ENCODE peak calls at places on chromosomes 4 and X, in five cellular contexts. Y is CD4-positive, CD25-positive, alpha-beta regulatory T cell; A is right atrium auricular region; B is GM23248; I is endothelial cell of umbilical vein. Z is an unnamed sample. For H3K4me1 and H3K36me3, the result is how much of the 10 kb centered on the place peaks cover.

GRCh38 chr4:123351713-123352112 is 44.9 kb upstream of the SPRY1 start:
- DNase-seq in I (no peak), Y (no peak), A (no peak), B (no peak), Z (no peak)

GRCh38 chrX:13476384-13476783 is 93.0 kb upstream of the EGFL6 start:
- DNase-seq in B (no peak), Y (no peak), A (no peak), I (no peak), Z (no peak)

GRCh38 chr4:17763931-17764330 is 17.5 kb downstream of the FAM184B start:
- DNase-seq in B (no peak), A (no peak), Y (no peak), I (no peak), Z (no peak)

GRCh38 chr4:143302526-143302925 is 34.1 kb upstream of the GAB1 start:
- DNase-seq in B (peak), A (no peak), I (peak), Y (no peak), Z (peak)

GRCh38 chrX:13339607-13340006 is 19.8 kb upstream of the ATXN3L start:
- DNase-seq in A (no peak), Y (no peak), B (no peak), I (no peak), Z (no peak)

GRCh38 chr4:95264843-95265242 is 283.9 kb downstream of the UNC5C start:
- DNase-seq in A (no peak), Y (no peak), B (no peak), I (no peak), Z (no peak)

GRCh38 chr4:150160473-150160872 is 82.2 kb downstream of the DCLK2 start:
- DNase-seq in I (peak), A (no peak), Y (no peak), B (no peak), Z (no peak)

GRCh38 chrX:134545524-134545923 is 85.6 kb downstream of the HPRT1 start:
- DNase-seq in A (peak), I (no peak), B (no peak), Y (no peak), Z (no peak)

GRCh38 chrX:25144043-25144940 is 128.5 kb upstream of the ARX start:
- DNase-seq in A (peak), B (peak), I (peak), Y (peak), Z (peak)

GRCh38 chr4:83362492-83363329 is 28.1 kb upstream of the HPSE start:
- DNase-seq in B (peak), Y (peak), A (no peak), I (peak), Z (peak)

GRCh38 chr4:93659629-93660028 is 168.9 kb upstream of the ATOH1 start:
- DNase-seq in A (no peak), B (no peak), I (no peak), Y (no peak), Z (no peak)

GRCh38 chr4:151100517-151100916 is 1.1 kb downstream of the RPS3A start:
- DNase-seq in I (peak), Y (no peak), A (no peak), B (no peak), Z (no peak)

GRCh38 chr4:151835467-151835866 is 74.7 kb upstream of the GATB start:
- DNase-seq in Y (no peak), I (no peak), B (peak), A (no peak), Z (no peak)

GRCh38 chr4:153497988-153498967 is 32.1 kb downstream of the TMEM131L start:
- DNase-seq in A (no peak), B (peak), I (no peak), Y (no peak), Z (peak)

GRCh38 chr4:34289489-34289888 is 1954.8 kb downstream of the ARAP2 start:
- DNase-seq in B (peak), A (no peak), I (no peak), Y (no peak), Z (peak)

GRCh38 chr4:158236304-158237030 is 26.2 kb downstream of the TMEM144 start:
- DNase-seq in I (peak), A (no peak), B (peak), Y (no peak), Z (no peak)

GRCh38 chr4:6992728-6993655 is 50.2 kb upstream of the TADA2B start:
- DNase-seq in Y (no peak), I (no peak), B (peak), A (no peak), Z (peak)

GRCh38 chrX:109672239-109672638 is 47.3 kb upstream of the KCNE5 start:
- DNase-seq in I (no peak), B (peak), Y (no peak), A (no peak), Z (no peak)

DNA sequence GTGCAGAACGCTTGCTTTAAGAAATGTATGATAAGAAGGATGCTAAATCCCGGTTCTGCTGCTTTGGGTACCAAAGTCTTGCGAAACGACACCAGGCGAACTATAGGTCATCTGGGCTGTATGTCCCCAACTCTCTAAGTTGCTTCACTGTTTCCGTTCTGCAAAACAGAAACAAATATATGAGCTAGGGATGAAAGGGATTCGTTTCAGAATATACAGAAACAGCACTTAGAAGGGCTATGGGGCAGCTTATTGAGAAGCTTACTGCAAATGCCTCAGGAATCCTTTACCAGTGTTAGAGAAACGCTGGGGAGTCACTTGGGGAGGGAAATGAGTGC is 293 bp upstream of the LRCH2 start:
- DNase-seq in B (no peak), Y (no peak), I (no peak), A (no peak), Z (peak)
- H3K4me3 ChIP-seq in B (peak), Y (no peak), I (peak), A (peak), Z (peak)

GRCh38 chr4:56908206-56909082 is 744 bp downstream of the REST start:
- DNase-seq in Y (peak), B (peak), I (peak), A (peak), Z (peak)

GRCh38 chr4:56906534-56906933 is 1.2 kb upstream of the REST start:
- DNase-seq in B (no peak), I (no peak), Y (no peak), A (no peak), Z (peak)

GRCh38 chr4:56909083-56909981 is 1.6 kb downstream of the REST start:
- DNase-seq in B (peak), A (peak), Y (no peak), I (peak), Z (peak)

GRCh38 chr4:56907009-56907408 is 691 bp upstream of the REST start:
- DNase-seq in Y (peak), A (no peak), B (no peak), I (no peak), Z (no peak)

DNA sequence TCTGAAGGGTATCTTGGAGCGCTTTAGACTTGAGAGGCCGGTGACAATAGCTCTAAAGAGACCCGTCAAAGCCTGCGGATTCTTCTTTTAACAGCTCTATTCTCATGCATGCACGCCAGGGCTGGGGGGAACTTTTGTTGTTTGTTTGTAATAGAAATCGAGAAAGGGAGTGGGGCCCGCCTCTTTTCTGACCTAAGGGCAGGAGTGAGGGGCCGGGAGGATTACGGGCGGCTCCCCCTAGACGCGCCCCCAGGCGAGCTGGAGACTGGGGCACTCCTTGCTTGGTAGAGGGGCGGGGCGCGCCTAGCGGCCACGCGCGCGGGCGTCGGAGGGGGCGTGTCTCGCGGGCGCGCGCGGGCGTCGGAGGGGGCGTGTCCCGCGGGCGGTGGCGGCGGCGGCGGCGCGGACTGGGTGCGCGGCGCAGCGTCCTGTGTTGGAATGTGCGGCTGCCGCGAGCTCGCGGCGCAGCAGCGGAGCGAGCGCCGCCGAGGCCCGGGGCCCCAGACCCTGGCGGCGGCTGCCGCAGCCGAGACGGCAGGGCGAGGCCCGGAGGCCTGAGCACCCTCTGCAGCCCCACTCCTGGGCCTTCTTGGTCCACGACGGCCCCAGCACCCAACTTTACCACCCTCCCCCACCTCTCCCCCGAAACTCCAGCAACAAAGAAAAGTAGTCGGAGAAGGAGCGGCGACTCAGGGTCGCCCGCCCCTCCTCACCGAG is at the start of gene REST:
- DNase-seq in Y (peak), B (peak), A (peak), I (peak), Z (peak)
- H3K4me1 ChIP-seq in Y (under half), B (under half), A (under half), I (under half), Z (under half)

GRCh38 chr4:1728061-1728980 is 7.0 kb downstream of the TACC3 start:
- DNase-seq in I (no peak), Y (no peak), B (no peak), A (no peak), Z (no peak)

GRCh38 chr4:1726146-1726934 is 5.0 kb downstream of the TACC3 start:
- DNase-seq in Y (peak), B (peak), I (peak), A (peak), Z (peak)

GRCh38 chr4:1730532-1731135 is 9.3 kb downstream of the TACC3 start:
- DNase-seq in I (no peak), A (no peak), B (no peak), Y (no peak), Z (no peak)

GRCh38 chr4:1725521-1725920 is 4.2 kb downstream of the TACC3 start:
- DNase-seq in I (no peak), A (no peak), Y (no peak), B (no peak), Z (no peak)

DNA sequence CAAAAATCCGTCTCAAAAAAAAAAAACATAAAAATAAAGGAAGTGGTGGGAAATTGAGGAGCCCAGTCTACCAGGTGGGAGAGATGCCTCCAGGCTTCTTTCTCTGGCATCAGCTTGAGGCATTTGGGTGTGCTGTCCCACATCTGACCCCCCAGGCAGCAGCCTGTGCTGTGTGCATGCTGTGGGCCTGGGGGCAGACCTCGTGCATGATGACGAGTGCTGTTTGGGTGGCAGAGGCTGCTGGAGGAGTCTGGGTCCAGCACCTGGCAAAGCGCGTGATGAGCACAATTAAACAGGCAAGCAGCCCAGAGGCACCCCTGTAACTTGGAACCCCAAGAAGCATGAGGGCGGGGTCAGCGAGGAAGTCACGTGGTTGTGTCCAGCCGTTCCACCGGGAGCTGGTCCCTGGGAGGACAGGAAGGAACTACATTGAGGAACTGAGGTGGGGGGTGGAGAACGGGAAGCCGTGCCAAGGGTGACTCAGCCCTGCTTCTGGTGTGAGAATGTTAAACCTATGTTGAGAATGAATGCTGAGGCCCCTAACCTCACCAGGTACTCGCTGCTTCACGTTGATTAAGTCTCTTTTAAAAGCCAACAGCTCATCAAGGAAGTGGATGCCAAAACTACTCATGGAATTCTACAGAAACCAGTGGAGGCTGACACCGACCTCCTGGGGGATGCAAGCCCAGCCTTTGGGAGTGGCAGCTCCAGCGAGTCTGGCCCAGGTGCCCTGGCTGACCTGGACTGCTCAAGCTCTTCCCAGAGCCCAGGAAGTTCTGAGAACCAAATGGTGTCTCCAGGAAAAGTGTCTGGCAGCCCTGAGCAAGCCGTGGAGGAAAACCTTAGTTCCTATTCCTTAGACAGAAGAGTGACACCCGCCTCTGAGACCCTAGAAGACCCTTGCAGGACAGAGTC is 6.1 kb downstream of the TACC3 start:
- DNase-seq in B (peak), A (peak), Y (no peak), I (peak), Z (no peak)
- H3K36me3 ChIP-seq in B (under half), A (under half), Y (under half), I (under half), Z (under half)

DNA sequence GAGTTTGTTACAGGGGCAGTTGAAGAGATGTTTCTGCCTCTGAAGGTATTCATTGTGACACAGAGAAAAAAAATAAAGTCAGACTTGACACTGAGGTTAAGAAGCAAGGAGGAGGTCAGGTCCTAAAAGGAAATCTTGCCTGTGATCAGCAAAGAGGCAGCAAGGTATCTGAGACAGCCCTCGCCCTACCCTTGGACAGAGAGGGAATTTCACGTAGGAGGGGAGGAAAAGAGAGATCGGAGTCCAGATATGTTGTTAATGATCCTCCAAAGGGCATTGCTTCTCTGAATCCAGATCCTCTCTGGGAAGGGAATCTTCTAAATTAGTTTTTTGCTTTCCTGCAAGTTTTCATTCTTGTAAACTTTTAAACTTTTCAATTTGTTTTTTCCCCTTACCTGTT is 15.3 kb upstream of the PRR27 start:
- DNase-seq in B (no peak), A (no peak), Y (no peak), I (no peak), Z (no peak)
- H3K4me3 ChIP-seq in B (no peak), A (no peak), Y (no peak), I (no peak), Z (no peak)

DNA sequence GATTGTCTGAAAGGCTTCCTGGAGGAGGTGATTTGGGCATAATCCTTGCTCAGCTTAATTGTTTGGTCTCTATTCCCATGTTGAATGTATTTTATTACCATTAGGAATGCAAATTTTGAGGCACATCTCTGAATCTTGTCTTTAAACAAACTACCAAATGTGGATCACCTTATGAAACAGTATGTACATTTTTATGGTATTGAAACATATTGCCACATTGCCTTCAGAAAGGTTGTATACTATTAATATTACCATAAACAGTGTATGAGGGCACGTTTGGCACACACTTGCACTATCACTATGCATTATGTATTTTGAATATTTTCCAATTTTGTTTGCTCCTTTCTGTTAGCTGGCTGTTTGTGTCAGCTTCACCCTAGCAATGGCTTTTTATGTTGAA is 60.0 kb upstream of the ALB start:
- DNase-seq in A (no peak), Y (no peak), I (no peak), B (no peak), Z (no peak)
- H3K4me1 ChIP-seq in A (under half), Y (under half), I (under half), B (under half), Z (under half)

DNA sequence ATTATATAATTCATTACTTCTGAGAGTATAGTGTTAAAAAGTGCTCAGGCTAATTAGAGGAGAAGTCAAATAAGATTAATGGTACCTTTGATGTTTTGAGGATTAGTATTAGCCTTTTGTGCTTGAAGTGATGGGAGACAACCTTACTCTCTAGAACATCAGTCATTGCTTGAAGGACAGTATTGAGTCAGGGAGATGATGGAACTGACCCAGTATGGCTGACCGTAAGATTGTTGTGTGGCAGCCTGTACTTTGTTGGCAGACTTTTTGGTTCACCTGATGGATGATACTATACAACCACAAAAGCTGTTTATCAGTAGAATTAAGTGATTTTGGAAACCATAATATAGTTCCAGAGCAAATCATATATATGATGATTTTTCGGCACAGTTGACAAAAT is 9.9 kb downstream of the OGT start:
- DNase-seq in I (no peak), A (no peak), B (peak), Y (no peak), Z (no peak)
- H3K36me3 ChIP-seq in I (under half), A (under half), B (under half), Y (half or more), Z (under half)

DNA sequence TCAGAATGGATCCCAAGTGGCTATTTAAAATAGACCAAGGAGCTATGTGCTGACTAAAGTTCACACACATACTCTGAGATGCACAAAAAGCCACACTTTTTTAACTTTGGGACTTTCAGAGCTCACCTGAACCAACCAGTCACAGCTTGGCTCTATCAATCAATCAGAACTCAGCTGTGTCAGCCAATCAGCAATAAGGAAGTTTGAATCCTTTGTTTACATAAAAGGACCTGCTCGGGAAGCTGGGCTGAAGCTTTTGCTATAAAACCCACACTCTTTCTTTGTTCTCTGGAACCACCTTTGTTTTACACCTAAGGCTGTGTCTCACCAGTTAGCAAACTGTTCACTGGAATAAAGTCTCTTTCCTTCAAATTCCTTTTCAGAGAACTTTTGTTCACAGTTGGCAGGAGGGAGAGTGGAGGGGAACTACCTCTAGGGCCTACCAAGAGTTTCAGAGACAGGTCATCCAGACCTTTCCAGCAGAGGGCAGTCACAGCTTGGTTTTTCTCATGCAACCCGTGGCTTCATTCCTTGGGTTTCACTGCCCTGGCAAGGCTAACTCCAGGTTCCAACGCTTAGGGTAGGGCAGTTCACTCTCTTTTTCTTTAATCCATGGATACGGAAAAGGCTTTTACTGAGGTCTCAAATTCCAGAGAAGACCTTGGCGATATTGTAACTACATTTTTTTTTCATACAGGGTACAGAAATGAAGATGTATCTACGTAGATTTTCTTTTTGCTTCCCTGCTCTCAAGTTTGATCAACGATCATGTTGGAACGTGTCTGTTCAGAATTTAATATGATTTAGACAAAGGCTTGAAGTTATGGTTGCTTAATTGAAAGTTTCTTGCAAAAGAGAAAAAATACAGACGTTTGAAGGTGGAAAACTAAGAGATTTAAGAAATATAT is 80.7 kb downstream of the GPRIN3 start:
- DNase-seq in I (peak), Y (peak), A (peak), B (peak), Z (peak)
- H3K4me3 ChIP-seq in I (no peak), Y (peak), A (no peak), B (peak), Z (peak)

Z was measured in adipocyte.